ENCODE peak calls at places on chromosomes 4 and X, in five cellular contexts. X, U, Q, A and T are unnamed samples.

GRCh38 chr4:112523764-112524505 is 8.0 kb upstream of the NEUROG2 start:
- DNase-seq in X (peak; percentile 54), Q (peak; percentile 45), A (peak; percentile 53), U (peak; percentile 81), T (peak; percentile 87)

GRCh38 chrX:155056471-155056870 is 14.5 kb downstream of the CMC4 start:
- DNase-seq in X (no peak), U (no peak), Q (no peak), A (no peak), T (no peak)

GRCh38 chr4:26821677-26822503 is 38.8 kb upstream of the STIM2 start:
- DNase-seq in A (no peak), U (no peak), X (peak; percentile 38), Q (no peak), T (no peak)

GRCh38 chr4:82463221-82463620 is 32.8 kb downstream of the ENOPH1 start:
- DNase-seq in Q (no peak), X (no peak), U (no peak), A (no peak), T (no peak)

GRCh38 chr4:163392328-163392727 is 48.6 kb downstream of the NPY5R start:
- DNase-seq in U (no peak), Q (no peak), X (no peak), A (no peak), T (no peak)

GRCh38 chr4:54322817-54323417 is 93.8 kb downstream of the PDGFRA start:
- DNase-seq in U (peak; percentile 63), A (peak; percentile 63), X (peak; percentile 71), Q (peak; percentile 81), T (peak; percentile 72)

GRCh38 chrX:18677140-18677834 is 5.4 kb upstream of the RS1 start:
- DNase-seq in X (no peak), A (no peak), U (peak; percentile 37), Q (no peak), T (no peak)

GRCh38 chr4:10625130-10625529 is 59.4 kb downstream of the CLNK start:
- DNase-seq in U (no peak), A (no peak), X (peak; percentile 94), Q (no peak), T (peak; percentile 13)

GRCh38 chr4:118917582-118917981 is 28.9 kb downstream of the SYNPO2 start:
- DNase-seq in A (peak; percentile 18), U (no peak), Q (no peak), X (no peak), T (no peak)

GRCh38 chr4:133045288-133045687 is 103.8 kb upstream of the PCDH10 start:
- DNase-seq in X (no peak), U (no peak), Q (no peak), A (no peak), T (no peak)

GRCh38 chr4:8205749-8206611 is 6.9 kb downstream of the SH3TC1 start:
- DNase-seq in U (peak; percentile 93), Q (no peak), A (no peak), X (peak; percentile 70), T (peak; percentile 26)

GRCh38 chrX:84724576-84724975 is 222.3 kb upstream of the HDX start:
- DNase-seq in Q (no peak), X (no peak), U (no peak), A (no peak), T (no peak)

GRCh38 chrX:2627272-2627867 is 63.7 kb upstream of the CD99 start:
- DNase-seq in X (no peak), A (peak; percentile 40), U (peak; percentile 89), Q (peak; percentile 59), T (peak; percentile 55)

GRCh38 chrX:78105944-78106650 is 2.0 kb downstream of the PGK1 start:
- DNase-seq in Q (no peak), U (peak; percentile 44), X (no peak), A (no peak), T (no peak)

GRCh38 chr4:188722911-188723310 is 583.7 kb downstream of the TRIML1 start:
- DNase-seq in U (no peak), Q (no peak), X (no peak), A (no peak), T (no peak)

GRCh38 chrX:67546496-67547423 is 2.9 kb downstream of the AR start:
- DNase-seq in U (peak; percentile 52), A (no peak), Q (no peak), X (no peak), T (no peak)

GRCh38 chrX:18927558-18927957 is 56.4 kb downstream of the PHKA2 start:
- DNase-seq in Q (no peak), X (no peak), A (no peak), U (no peak), T (no peak)

GRCh38 chr4:186724048-186724860 is 598 bp upstream of the FAT1 start:
- DNase-seq in A (peak; percentile 48), Q (peak; percentile 34), X (no peak), U (peak; percentile 75), T (peak; percentile 72)

GRCh38 chr4:165088366-165088765 is 24.3 kb downstream of the TMEM192 start:
- DNase-seq in U (no peak), Q (no peak), X (no peak), A (no peak), T (no peak)

GRCh38 chrX:153626025-153626633 is 20.9 kb upstream of the DUSP9 start:
- DNase-seq in A (no peak), X (no peak), Q (no peak), U (no peak), T (peak; percentile 2)

GRCh38 chrX:55011294-55011693 is 11.1 kb downstream of the APEX2 start:
- DNase-seq in X (no peak), Q (no peak), U (peak; percentile 42), A (no peak), T (no peak)

GRCh38 chr4:102678695-102679335 is 82.0 kb downstream of the MANBA start:
- DNase-seq in A (no peak), Q (no peak), X (no peak), U (no peak), T (no peak)

GRCh38 chr4:118158946-118159345 is 124.7 kb downstream of the NDST3 start:
- DNase-seq in U (no peak), X (no peak), Q (no peak), A (no peak), T (no peak)

GRCh38 chr4:116073051-116073450 is 959.6 kb upstream of the NDST4 start:
- DNase-seq in U (no peak), Q (no peak), A (no peak), X (no peak), T (no peak)

GRCh38 chr4:149951501-149951900 is 126.7 kb upstream of the DCLK2 start:
- DNase-seq in U (no peak), A (no peak), X (no peak), Q (no peak), T (no peak)

GRCh38 chrX:65587616-65588526 is 53.3 kb upstream of the LAS1L start:
- DNase-seq in U (peak; percentile 95), A (peak; percentile 63), X (peak; percentile 71), Q (peak; percentile 71), T (peak; percentile 60)

GRCh38 chrX:148572332-148572731 is 71.9 kb downstream of the AFF2 start:
- DNase-seq in U (no peak), A (no peak), X (no peak), Q (no peak), T (no peak)

GRCh38 chr4:177558995-177559394 is 116.8 kb upstream of the AGA start:
- DNase-seq in X (no peak), U (no peak), A (no peak), Q (no peak), T (no peak)

GRCh38 chr4:63558709-63559108 is 850.5 kb downstream of the TECRL start:
- DNase-seq in A (no peak), X (no peak), U (no peak), Q (no peak), T (no peak)

GRCh38 chr4:8083086-8083825 is 75.4 kb downstream of the ABLIM2 start:
- DNase-seq in A (no peak), U (no peak), X (no peak), Q (no peak), T (no peak)

GRCh38 chrX:97158270-97158669 is 274.6 kb downstream of the RPA4 start:
- DNase-seq in Q (no peak), A (no peak), U (no peak), X (peak; percentile 12), T (no peak)